ENCODE peak calls at places on chromosomes 4 and X, in four cellular contexts. P, W, K and V are unnamed samples.

GRCh38 chr4:185865901-185866328 is 53.9 kb upstream of the SORBS2 start:
- DNase-seq in P (peak), W (no peak), K (no peak), V (no peak)

GRCh38 chr4:55012363-55013255 is 112.8 kb downstream of the KDR start:
- DNase-seq in K (no peak), W (no peak), P (no peak), V (no peak)

GRCh38 chrX:53072418-53073114 is 9.6 kb upstream of the TSPYL2 start:
- DNase-seq in K (no peak), P (no peak), W (no peak), V (no peak)

GRCh38 chrX:112163916-112164315 is 81.3 kb upstream of the TRPC5 start:
- DNase-seq in K (no peak), P (no peak), W (no peak), V (no peak)

GRCh38 chr4:7358100-7358735 is 76.5 kb downstream of the PSAPL1 start:
- DNase-seq in P (peak), W (no peak), K (no peak), V (peak)

GRCh38 chr4:155392486-155393184 is 15.9 kb upstream of the MAP9 start:
- DNase-seq in K (no peak), W (no peak), P (peak), V (peak)

GRCh38 chr4:6201580-6202091 is 1.3 kb upstream of the JAKMIP1 start:
- DNase-seq in K (no peak), W (no peak), P (no peak), V (peak)

GRCh38 chr4:8264106-8264505 is 5.4 kb upstream of the HTRA3 start:
- DNase-seq in K (no peak), P (no peak), W (no peak), V (no peak)

GRCh38 chrX:68872171-68872570 is 43.4 kb downstream of the EFNB1 start:
- DNase-seq in P (no peak), W (no peak), K (no peak), V (no peak)

GRCh38 chr4:153467154-153467896 is 1.2 kb downstream of the TMEM131L start:
- DNase-seq in K (no peak), P (no peak), W (peak), V (peak)

GRCh38 chr4:6472008-6472386 is 417 bp downstream of the PPP2R2C start:
- DNase-seq in K (no peak), W (peak), P (no peak), V (no peak)

GRCh38 chr4:47831026-47831689 is 6.7 kb downstream of the CORIN start:
- DNase-seq in W (no peak), K (no peak), P (no peak), V (no peak)

GRCh38 chr4:109294006-109294405 is 8.5 kb downstream of the COL25A1 start:
- DNase-seq in K (peak), P (peak), W (peak), V (peak)

GRCh38 chr4:23966720-23967119 is 76.9 kb upstream of the PPARGC1A start:
- DNase-seq in W (peak), K (no peak), P (no peak), V (peak)

GRCh38 chrX:124098089-124098488 is 136.6 kb downstream of the STAG2 start:
- DNase-seq in P (no peak), K (no peak), W (no peak), V (peak)

GRCh38 chrX:3697220-3697684 is 16.2 kb downstream of the PRKX start:
- DNase-seq in P (no peak), W (no peak), K (no peak), V (peak)

GRCh38 chrX:74922922-74923321 is 2.3 kb downstream of the NEXMIF start:
- DNase-seq in W (no peak), P (no peak), K (no peak), V (no peak)

GRCh38 chrX:74923942-74924448 is 1.3 kb downstream of the NEXMIF start:
- DNase-seq in K (peak), W (no peak), P (no peak), V (peak)

GRCh38 chrX:74925210-74926088 is at the start of gene NEXMIF:
- DNase-seq in K (peak), W (peak), P (peak), V (no peak)

DNA sequence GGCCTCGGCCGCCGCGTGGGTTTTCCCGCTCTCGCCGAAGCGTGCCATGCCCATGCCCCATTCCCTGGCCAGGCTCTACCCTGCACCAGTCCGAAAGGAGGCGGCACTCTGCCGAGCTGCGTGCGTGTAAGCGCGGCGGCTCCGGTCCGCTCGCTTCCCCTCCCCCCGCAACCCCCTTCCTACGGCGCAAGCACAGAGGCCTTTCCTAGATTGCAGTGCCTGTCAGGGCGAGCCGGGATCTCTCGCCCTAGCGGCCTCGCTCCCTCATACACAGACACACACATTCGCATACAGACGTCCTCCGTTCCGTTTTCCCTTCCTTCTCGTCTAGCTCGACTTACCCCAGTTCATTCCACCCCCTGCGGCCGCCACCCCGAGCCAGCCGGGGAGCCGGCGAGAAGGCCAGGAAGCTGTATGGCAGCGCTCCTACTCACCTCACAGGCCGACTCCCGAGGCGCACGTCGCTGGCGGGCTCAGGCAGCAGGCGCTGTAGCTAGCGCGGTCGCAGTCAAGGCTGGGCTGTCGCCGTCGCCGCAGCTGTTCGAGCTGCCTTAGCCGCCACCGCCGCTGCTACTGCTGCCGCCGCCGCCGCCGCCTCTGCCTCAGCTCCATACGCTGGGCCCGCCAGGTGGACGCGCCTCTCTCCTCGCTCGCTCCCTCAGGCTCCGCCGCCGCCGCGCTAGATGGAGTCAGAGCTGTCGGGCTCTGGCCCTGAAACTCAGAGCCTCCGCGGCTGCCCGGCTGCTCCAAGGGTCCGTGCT is 623 bp downstream of the NEXMIF start:
- DNase-seq in W (peak), K (peak), P (peak), V (peak)
- H4K8ac ChIP-seq in W (no peak), K (no peak), P (no peak), V (no peak)

GRCh38 chrX:10390187-10390586 is 230.2 kb downstream of the MID1 start:
- DNase-seq in P (no peak), W (no peak), K (no peak), V (no peak)
- H3K4me2 ChIP-seq in P (no peak), W (no peak), K (no peak), V (no peak)

DNA sequence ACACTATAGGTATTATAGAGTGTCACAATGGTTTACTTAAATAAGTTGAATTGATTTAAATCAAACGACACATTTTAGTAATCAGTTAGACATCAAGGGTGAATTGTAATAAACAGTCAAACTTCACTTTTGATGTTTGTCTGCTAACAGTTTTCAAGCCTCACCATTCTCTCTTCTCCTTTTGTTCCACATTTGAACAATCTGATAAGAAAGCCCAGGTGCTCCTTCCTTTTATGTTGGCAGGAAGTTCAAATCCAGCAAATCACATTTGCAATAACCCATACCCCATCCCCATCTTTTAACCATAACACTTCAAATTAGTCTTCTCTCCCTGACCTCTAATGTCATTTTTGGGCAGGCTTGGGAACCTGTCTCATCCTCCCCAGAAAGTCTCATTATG is 63.4 kb upstream of the GC start:
- DNase-seq in P (no peak), K (no peak), W (no peak), V (no peak)
- H3K9ac ChIP-seq in P (no peak), K (no peak), W (no peak), V (no peak)

GRCh38 chrX:44314855-44315254 is 28.6 kb downstream of the EFHC2 start:
- DNase-seq in K (no peak), W (no peak), P (no peak), V (peak)
- H4K8ac ChIP-seq in K (no peak), W (no peak), P (no peak), V (no peak)

GRCh38 chr4:19193274-19193962 is 1058.3 kb upstream of the SLIT2 start:
- DNase-seq in P (no peak), K (no peak), W (no peak), V (peak)

GRCh38 chr4:19194672-19195071 is 1057.0 kb upstream of the SLIT2 start:
- DNase-seq in W (peak), P (no peak), K (no peak), V (peak)

DNA sequence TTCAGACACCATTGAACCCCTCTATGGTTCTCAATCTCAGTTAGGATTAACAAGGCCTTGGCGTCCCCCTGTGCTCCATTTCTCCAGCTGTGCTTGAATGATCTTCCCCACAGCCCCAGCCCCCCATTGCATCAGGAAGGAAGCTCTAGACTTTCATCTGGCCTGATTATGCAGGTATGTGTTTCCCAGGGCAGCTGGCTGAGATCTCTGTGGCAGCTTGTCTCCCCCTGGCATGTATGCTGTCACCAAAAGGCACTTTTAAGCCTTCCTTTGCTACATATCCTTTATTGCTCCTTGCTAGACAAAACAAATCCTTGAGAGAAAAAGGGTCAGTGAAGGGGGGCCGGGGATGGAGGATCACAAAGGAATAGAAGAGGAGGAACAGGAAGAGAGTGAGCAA is 1056.0 kb upstream of the SLIT2 start:
- DNase-seq in K (peak), W (peak), P (no peak), V (peak)
- H3K4me2 ChIP-seq in K (no peak), W (no peak), P (no peak), V (no peak)

GRCh38 chr4:163613375-163613774 is 118.9 kb downstream of the TMA16 start:
- DNase-seq in K (no peak), P (no peak), W (no peak), V (no peak)
- H3K9ac ChIP-seq in K (no peak), P (no peak), W (no peak), V (no peak)

GRCh38 chrX:10017866-10018265 is 50.7 kb downstream of the CLDN34 start:
- DNase-seq in W (no peak), K (no peak), P (no peak), V (peak)

GRCh38 chrX:10012776-10013175 is 45.6 kb downstream of the CLDN34 start:
- DNase-seq in P (no peak), K (no peak), W (no peak), V (no peak)

GRCh38 chrX:10014462-10015373 is 47.6 kb downstream of the CLDN34 start:
- DNase-seq in K (peak), P (peak), W (peak), V (peak)

GRCh38 chrX:10015711-10016515 is 48.8 kb downstream of the CLDN34 start:
- DNase-seq in K (no peak), P (no peak), W (peak), V (peak)

DNA sequence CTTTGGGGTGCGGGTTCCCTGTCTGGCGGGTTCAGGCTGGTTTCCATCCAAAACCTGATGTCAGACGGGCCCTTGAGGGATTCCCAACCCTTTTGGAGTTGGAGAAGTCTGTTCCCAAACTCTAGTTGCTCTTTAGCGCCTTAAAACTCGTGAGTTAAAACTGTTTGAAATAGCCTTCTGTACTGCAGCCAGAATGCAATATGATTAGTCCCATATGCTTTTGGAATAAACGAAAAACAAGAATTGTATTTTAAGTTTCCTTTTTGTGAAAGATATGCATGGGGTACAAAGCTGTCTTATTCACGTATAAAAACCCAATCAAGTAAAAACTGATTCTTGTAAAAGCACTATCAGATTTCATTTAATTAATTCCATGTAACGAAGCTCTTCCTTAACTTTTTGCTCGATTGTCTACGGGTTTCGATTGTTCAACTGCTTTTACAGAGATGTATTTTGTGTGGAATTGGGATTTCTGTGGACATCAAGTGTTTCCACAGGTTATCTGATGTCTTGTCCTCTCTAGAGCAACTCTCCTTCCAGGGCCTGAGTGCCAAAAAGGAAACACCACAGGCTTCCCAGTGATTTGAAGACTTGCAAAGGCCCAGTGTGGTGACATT is 49.5 kb downstream of the CLDN34 start:
- DNase-seq in K (no peak), W (no peak), P (no peak), V (no peak)
- H4K8ac ChIP-seq in K (no peak), W (no peak), P (peak), V (no peak)

DNA sequence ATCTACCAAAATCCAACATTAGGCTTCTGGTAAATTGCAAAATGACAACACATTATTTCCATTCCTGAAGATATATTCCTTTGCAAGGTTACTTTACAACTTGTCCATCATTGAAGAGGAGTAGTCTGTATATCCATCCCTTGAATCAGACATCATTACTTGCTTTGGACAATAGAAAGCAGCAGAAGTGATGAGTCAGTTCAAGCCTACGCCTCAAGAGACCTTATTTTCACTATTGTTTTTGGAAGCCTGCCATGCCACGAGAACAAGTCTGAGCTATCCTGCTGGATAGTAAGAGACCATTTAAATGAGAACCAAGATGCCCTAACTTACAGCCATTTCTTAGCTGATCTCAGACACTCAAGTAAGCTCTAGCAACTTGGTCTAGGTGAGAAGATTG is 246.0 kb upstream of the HHIP start:
- DNase-seq in W (no peak), P (no peak), K (no peak), V (no peak)
- H3K4me2 ChIP-seq in W (no peak), P (no peak), K (no peak), V (no peak)

GRCh38 chrX:40094900-40095587 is 2.7 kb downstream of the BCOR start:
- DNase-seq in K (no peak), W (peak), P (no peak), V (peak)

GRCh38 chrX:40093586-40093985 is 4.2 kb downstream of the BCOR start:
- DNase-seq in W (no peak), K (no peak), P (peak), V (no peak)

GRCh38 chrX:40095588-40096394 is 2.0 kb downstream of the BCOR start:
- DNase-seq in K (no peak), W (peak), P (no peak), V (peak)

GRCh38 chrX:40092808-40093435 is 4.8 kb downstream of the BCOR start:
- DNase-seq in K (no peak), W (peak), P (no peak), V (peak)

DNA sequence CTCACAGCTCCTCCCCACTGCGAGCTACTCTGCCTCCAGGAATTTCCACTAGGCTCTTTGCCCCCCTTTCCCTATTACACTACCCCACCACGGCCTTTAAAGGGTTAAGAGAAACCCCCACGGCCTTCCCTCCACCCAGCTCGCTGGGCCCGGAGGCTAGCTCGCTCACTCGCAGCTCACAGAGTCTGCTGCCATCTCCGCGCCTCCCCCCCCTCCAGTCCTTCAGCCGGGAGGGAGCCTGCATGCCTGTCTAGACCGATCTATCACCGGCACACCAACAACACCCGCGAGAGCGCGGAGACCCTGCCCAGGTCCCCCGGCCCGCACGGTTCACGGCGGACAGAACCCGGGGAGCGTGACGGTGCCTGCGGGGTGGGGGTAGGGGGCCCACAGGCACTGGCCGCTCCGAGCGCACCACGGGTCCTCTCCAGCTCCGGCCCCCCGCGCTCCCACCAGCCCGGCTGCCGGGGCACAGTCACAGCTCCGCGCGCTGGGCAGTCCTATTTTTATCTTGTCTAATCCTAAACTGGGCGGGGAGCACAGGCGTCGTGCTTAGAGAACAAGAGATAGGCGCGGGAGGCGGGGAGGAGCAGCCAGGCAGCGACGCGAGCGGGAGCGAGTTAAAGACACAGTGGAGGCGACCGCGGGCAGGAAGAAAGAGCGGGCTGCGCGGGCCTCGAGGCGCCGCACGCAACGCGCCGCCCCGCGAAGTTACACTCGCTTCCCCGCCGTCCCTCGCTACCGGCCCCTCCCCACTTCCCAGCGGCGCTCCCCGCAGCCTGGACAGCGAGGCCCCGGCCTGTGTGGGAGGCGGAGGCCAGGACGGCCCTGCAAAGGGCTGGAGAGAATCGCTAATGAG is 3.5 kb downstream of the BCOR start:
- DNase-seq in K (no peak), P (peak), W (peak), V (peak)
- H3K9ac ChIP-seq in K (no peak), P (no peak), W (peak), V (peak)

DNA sequence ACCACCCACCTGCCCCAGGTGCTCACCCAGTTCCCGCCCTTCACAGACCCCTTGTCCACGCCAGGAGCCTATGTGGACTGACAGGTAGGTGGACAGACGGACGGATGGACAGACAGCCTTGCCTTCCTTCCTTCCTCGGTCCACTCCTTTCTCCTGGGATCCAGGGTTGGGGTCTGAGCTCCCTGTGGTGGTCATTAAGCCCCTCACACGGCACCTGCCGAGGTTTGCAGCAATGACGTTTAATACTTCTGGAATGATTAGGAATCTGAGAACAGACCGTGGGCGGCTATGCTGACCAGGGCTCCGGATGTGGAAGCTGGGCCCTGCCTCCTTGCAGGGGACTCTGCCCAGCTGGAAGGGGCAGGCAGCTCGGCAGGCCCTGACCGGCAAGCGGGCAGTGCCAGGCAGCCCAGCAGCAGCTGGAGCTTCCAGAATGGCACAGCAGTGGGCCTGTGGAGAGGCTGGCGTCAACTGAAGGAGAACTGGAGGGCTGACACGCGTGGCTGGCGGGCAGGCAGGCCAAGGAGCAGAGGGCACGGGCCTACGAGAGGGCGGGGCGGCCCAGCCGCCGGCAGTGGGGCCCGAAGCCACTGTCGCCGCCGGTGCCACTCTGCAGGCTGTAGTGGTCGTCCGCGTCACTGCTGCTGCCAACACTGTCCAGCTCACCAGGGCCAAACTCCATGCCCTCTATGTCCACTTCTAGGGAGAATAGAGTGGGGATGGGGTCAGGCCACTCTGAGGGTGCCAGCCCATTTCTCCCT is 8.3 kb upstream of the HAUS3 start:
- DNase-seq in W (no peak), P (no peak), K (no peak), V (no peak)
- H4K8ac ChIP-seq in W (no peak), P (no peak), K (no peak), V (no peak)